ENCODE peak calls at places on chromosomes 6 and 20, in seven cellular contexts. R is stimulated activated CD8-positive, alpha-beta memory T cell treated with anti-CD3 and anti-CD28 coated beads, Interleukin-4, amount 100 ng/mL, for 1 hour; J is body of pancreas; Y is activated naive CD4-positive, alpha-beta T cell; A is HS-27A; H is neural crest cell; O is HT-29. Z is an unnamed sample.

GRCh38 chr6:74731204-74731603 is 474.6 kb downstream of the COL12A1 start:
- DNase-seq in R (no peak), J (no peak), Y (no peak), A (no peak), H (no peak), O (no peak), Z (no peak)

GRCh38 chr20:20009784-20010253 is 7.3 kb upstream of the NAA20 start:
- DNase-seq in R (no peak), J (peak), Y (no peak), A (no peak), H (no peak), O (no peak), Z (no peak)

GRCh38 chr6:56803594-56803993 is 151.3 kb upstream of the BEND6 start:
- DNase-seq in R (no peak), J (no peak), Y (no peak), A (no peak), H (no peak), O (no peak), Z (no peak)

GRCh38 chr20:5073154-5074049 is 46.4 kb downstream of the PCNA start:
- DNase-seq in R (no peak), J (peak), Y (no peak), A (peak), H (no peak), O (peak), Z (peak)

GRCh38 chr6:134398453-134398852 is 80.5 kb upstream of the SGK1 start:
- DNase-seq in R (no peak), J (no peak), Y (no peak), A (no peak), H (no peak), O (no peak), Z (peak)

GRCh38 chr6:153392156-153392555 is 261.1 kb upstream of the RGS17 start:
- DNase-seq in R (no peak), J (no peak), Y (no peak), A (no peak), H (no peak), O (no peak), Z (no peak)

GRCh38 chr6:8674088-8674487 is 238.7 kb upstream of the SLC35B3 start:
- DNase-seq in R (no peak), J (no peak), Y (no peak), A (no peak), H (no peak), O (no peak), Z (no peak)

GRCh38 chr6:34241351-34242215 is 4.9 kb downstream of the HMGA1 start:
- DNase-seq in R (no peak), J (no peak), Y (no peak), A (no peak), H (no peak), O (no peak), Z (no peak)

GRCh38 chr6:124973780-124974179 is 11.5 kb downstream of the RNF217 start:
- DNase-seq in R (no peak), J (no peak), Y (no peak), A (no peak), H (no peak), O (no peak), Z (no peak)

GRCh38 chr20:57266251-57267157 is at the start of gene BMP7:
- DNase-seq in R (no peak), J (no peak), Y (no peak), A (no peak), H (peak), O (no peak), Z (no peak)

GRCh38 chr6:144710207-144710606 is 425.1 kb downstream of the UTRN start:
- DNase-seq in R (no peak), J (no peak), Y (no peak), A (peak), H (no peak), O (no peak), Z (no peak)

GRCh38 chr6:37540390-37540789 is 40.7 kb upstream of the CCDC167 start:
- DNase-seq in R (no peak), J (no peak), Y (no peak), A (no peak), H (no peak), O (no peak), Z (no peak)

GRCh38 chr20:1184638-1185315 is at the start of gene TMEM74B:
- DNase-seq in R (no peak), J (no peak), Y (no peak), A (no peak), H (no peak), O (peak), Z (no peak)

GRCh38 chr6:90233994-90234393 is 62.6 kb downstream of the BACH2 start:
- DNase-seq in R (no peak), J (no peak), Y (no peak), A (no peak), H (no peak), O (no peak), Z (no peak)

GRCh38 chr20:23744726-23745646 is 5.7 kb downstream of the CST1 start:
- DNase-seq in R (no peak), J (no peak), Y (no peak), A (no peak), H (no peak), O (no peak), Z (no peak)

GRCh38 chr6:56246941-56247653 is at the start of gene COL21A1:
- DNase-seq in R (no peak), J (peak), Y (no peak), A (no peak), H (peak), O (peak), Z (peak)

GRCh38 chr20:23641936-23642751 is 4.4 kb upstream of the CST3 start:
- DNase-seq in R (no peak), J (no peak), Y (no peak), A (peak), H (no peak), O (no peak), Z (no peak)

GRCh38 chr6:4941782-4942672 is 61.8 kb downstream of the RPP40 start:
- DNase-seq in R (no peak), J (peak), Y (no peak), A (peak), H (no peak), O (peak), Z (no peak)

GRCh38 chr6:138795809-138796469 is at the start of gene ECT2L:
- DNase-seq in R (no peak), J (peak), Y (no peak), A (no peak), H (peak), O (peak), Z (peak)

GRCh38 chr6:125236536-125237327 is 65.0 kb downstream of the HDDC2 start:
- DNase-seq in R (no peak), J (no peak), Y (no peak), A (no peak), H (no peak), O (no peak), Z (no peak)

GRCh38 chr20:32678948-32679347 is 5.2 kb upstream of the C20orf203 start:
- DNase-seq in R (no peak), J (no peak), Y (no peak), A (no peak), H (no peak), O (no peak), Z (no peak)

GRCh38 chr6:33314515-33314942 is 651 bp upstream of the TAPBP start:
- DNase-seq in R (no peak), J (peak), Y (no peak), A (no peak), H (no peak), O (peak), Z (peak)

Z was measured in left colon.